ENCODE peak calls at places on chromosome 14, in nine cellular contexts. O is left lung; T is AG04450; I is Caco-2; D is psoas muscle; L is HCT116; Y is CD8-positive, alpha-beta T cell; X is ovary; J is colonic mucosa. G is an unnamed sample. For H3K27me3, the result is how much of the 10 kb centered on the place peaks cover.

GRCh38 chr14:31440280-31440679 is 17.0 kb downstream of the DTD2 start:
- DNase-seq in J (no peak), X (no peak), Y (no peak), D (no peak), T (no peak), O (no peak), I (no peak), L (no peak), G (no peak)

GRCh38 chr14:28406181-28406580 is 360.4 kb upstream of the FOXG1 start:
- DNase-seq in D (no peak), O (no peak), X (no peak), T (no peak), J (no peak), L (no peak), Y (no peak), I (no peak), G (no peak)

GRCh38 chr14:88681755-88682494 is 110.8 kb downstream of the EML5 start:
- DNase-seq in J (no peak), D (no peak), Y (no peak), L (no peak), X (no peak), I (no peak), O (no peak), T (no peak), G (no peak)

GRCh38 chr14:91609183-91609582 is 99.1 kb upstream of the PPP4R3A start:
- DNase-seq in X (no peak), D (no peak), I (no peak), T (no peak), J (no peak), L (no peak), Y (no peak), O (no peak), G (no peak)

GRCh38 chr14:80095623-80096022 is 115.7 kb downstream of the DIO2 start:
- DNase-seq in T (peak), D (no peak), J (no peak), I (no peak), O (no peak), Y (no peak), L (no peak), X (no peak), G (peak)

GRCh38 chr14:105439710-105440553 is 20.3 kb downstream of the MTA1 start:
- DNase-seq in J (no peak), X (no peak), L (no peak), I (no peak), O (peak), D (peak), T (no peak), Y (no peak), G (no peak)

GRCh38 chr14:38233218-38233617 is 22.7 kb downstream of the CLEC14A start:
- DNase-seq in J (no peak), Y (no peak), T (no peak), L (no peak), I (no peak), X (no peak), O (no peak), D (no peak), G (no peak)

GRCh38 chr14:37051153-37051552 is 121.3 kb downstream of the SLC25A21 start:
- DNase-seq in L (no peak), X (no peak), Y (no peak), J (no peak), D (no peak), O (no peak), I (no peak), T (no peak), G (no peak)

GRCh38 chr14:24774167-24774915 is 140.4 kb upstream of the GZMB start:
- DNase-seq in X (no peak), T (no peak), D (no peak), L (no peak), Y (no peak), I (no peak), J (no peak), O (no peak), G (no peak)

GRCh38 chr14:67577909-67578749 is 21.9 kb downstream of the PIGH start:
- DNase-seq in X (no peak), J (no peak), Y (no peak), T (no peak), L (no peak), O (no peak), D (no peak), I (no peak), G (no peak)

GRCh38 chr14:22848391-22849164 is 12.2 kb downstream of the MMP14 start:
- DNase-seq in Y (no peak), O (peak), T (peak), D (peak), I (no peak), L (no peak), J (peak), X (peak), G (peak)

GRCh38 chr14:99282261-99283050 is 10.5 kb upstream of the BCL11B start:
- DNase-seq in L (no peak), J (no peak), X (no peak), D (no peak), O (peak), Y (no peak), T (no peak), I (no peak), G (no peak)

GRCh38 chr14:105890474-105891220 is 364.3 kb downstream of the TMEM121 start:
- DNase-seq in X (peak), T (no peak), I (no peak), L (no peak), D (no peak), Y (no peak), O (peak), J (no peak), G (no peak)

GRCh38 chr14:23613242-23614070 is 22.7 kb upstream of the DHRS2 start:
- DNase-seq in I (no peak), J (peak), L (no peak), O (no peak), X (no peak), D (no peak), T (no peak), Y (no peak), G (no peak)

GRCh38 chr14:52269100-52269499 is 1.6 kb downstream of the PTGDR start:
- DNase-seq in L (no peak), Y (no peak), T (no peak), O (no peak), I (no peak), X (no peak), J (peak), D (no peak), G (no peak)

GRCh38 chr14:68860771-68861170 is 67.9 kb upstream of the ZFP36L1 start:
- DNase-seq in J (no peak), T (no peak), I (no peak), Y (no peak), O (no peak), X (no peak), D (no peak), L (no peak), G (no peak)

GRCh38 chr14:63713058-63713457 is 14.8 kb downstream of the SGPP1 start:
- DNase-seq in L (no peak), I (no peak), O (no peak), Y (no peak), T (no peak), J (no peak), D (no peak), X (no peak), G (no peak)

GRCh38 chr14:93797536-93797935 is 9.3 kb upstream of the PRIMA1 start:
- DNase-seq in O (no peak), T (no peak), X (no peak), L (no peak), Y (no peak), I (no peak), J (no peak), D (no peak), G (no peak)

GRCh38 chr14:60241091-60241490 is 7.9 kb upstream of the PPM1A start:
- DNase-seq in I (no peak), O (no peak), Y (no peak), L (no peak), J (no peak), T (no peak), X (no peak), D (no peak), G (no peak)

GRCh38 chr14:68977137-68977740 is 1.9 kb downstream of the ACTN1 start:
- DNase-seq in T (no peak), X (peak), J (no peak), O (no peak), D (no peak), L (no peak), I (no peak), Y (no peak), G (peak)

DNA sequence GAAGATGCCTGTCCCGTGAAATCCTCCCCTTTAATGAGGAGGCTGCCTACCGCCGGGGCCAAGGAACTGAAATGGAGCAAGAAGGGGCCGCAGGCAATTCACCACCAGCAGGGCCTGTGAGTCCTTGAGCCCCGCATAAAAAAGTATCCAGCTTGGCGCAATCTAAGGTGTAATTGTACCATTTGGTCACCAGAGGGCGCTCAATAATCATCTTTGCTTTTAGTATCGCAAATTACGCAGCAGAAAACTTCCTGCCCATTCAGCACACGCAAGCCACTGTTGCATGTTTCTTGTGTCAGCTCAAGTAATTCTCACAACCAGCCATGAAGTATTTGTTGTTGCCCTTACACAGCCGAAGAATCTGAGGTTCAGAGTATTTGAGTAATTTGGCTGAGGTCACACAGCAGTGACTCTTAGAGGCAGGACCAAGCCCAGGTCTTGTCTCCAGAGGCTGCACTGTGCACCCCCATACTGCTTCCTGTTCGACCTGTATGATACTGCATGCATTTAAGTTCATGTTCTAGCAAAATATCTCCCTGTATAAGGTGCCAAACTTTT is 54.1 kb upstream of the PPP2R5C start:
- DNase-seq in D (no peak), L (peak), T (peak), O (no peak), I (peak), Y (peak), J (peak), X (peak), G (no peak)
- H3K4me3 ChIP-seq in D (peak), L (no peak), T (no peak), O (no peak), I (no peak), Y (no peak), J (no peak), X (no peak), G (no peak)

GRCh38 chr14:47674148-47674545 is 1.3 kb downstream of the MDGA2 start:
- DNase-seq in T (no peak), L (no peak), Y (no peak), J (no peak), X (no peak), O (peak), I (no peak), D (no peak), G (no peak)

GRCh38 chr14:47675239-47675488 is 241 bp downstream of the MDGA2 start:
- DNase-seq in T (no peak), J (no peak), I (no peak), L (no peak), O (no peak), D (no peak), Y (no peak), X (no peak), G (no peak)

GRCh38 chr14:47676301-47676617 is 854 bp upstream of the MDGA2 start:
- DNase-seq in O (no peak), D (no peak), T (no peak), L (no peak), Y (no peak), I (no peak), X (no peak), J (no peak), G (no peak)

GRCh38 chr14:47674546-47675238 is 713 bp downstream of the MDGA2 start:
- DNase-seq in T (no peak), I (no peak), L (no peak), X (no peak), J (no peak), D (peak), O (peak), Y (no peak), G (no peak)

DNA sequence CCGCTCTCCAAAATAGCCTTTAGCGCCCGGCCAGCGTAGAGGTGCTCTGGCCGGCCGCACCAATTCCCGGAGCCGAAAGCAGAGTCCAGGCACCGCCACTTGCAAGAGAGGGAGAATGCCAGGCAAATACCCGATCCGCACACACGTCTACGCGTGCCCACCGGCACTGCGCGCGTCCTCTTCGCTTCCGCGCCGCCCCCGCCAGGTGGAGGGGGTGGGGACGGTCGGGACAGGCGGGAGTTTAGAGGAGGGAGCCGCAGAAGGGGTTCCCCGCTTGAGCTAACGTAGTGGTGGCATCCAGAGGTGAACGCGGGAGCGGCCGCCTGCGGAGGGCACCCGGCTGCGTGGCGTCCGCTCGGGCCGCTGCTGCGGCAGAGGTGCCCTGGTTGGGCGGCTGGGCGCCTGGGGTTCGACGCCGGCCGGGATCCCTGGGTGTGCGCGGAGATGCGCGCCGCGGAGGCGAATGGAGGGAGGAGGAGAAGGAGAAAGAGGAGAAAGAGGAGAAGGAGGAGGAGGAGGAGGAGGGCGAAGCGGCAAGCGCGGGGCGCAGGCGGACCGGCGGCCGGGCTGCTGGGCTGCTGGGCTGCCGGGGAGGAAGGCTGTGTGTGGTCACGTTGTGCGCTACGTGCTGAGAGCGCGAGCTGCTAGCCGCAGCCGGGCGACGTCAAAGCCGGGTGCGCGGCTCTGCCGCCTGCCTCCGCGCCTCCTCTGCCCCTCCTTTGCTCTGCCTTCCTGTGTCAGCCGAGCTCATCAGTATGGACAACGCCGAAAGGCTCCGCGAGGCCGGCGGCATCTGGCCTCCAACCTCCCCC is at the start of gene MDGA2:
- DNase-seq in J (no peak), T (no peak), X (peak), I (no peak), L (no peak), O (peak), D (peak), Y (no peak), G (no peak)
- H3K27me3 ChIP-seq in J (under half), T (under half), X (under half), I (under half), L (under half), O (half or more), D (under half), Y (under half), G (under half)

GRCh38 chr14:55136241-55136640 is 7.2 kb downstream of the LGALS3 start:
- DNase-seq in X (no peak), J (no peak), I (no peak), O (no peak), D (no peak), L (no peak), T (no peak), Y (no peak), G (no peak)

GRCh38 chr14:55136868-55137785 is 8.1 kb downstream of the LGALS3 start:
- DNase-seq in X (peak), L (no peak), O (no peak), J (peak), T (peak), D (peak), Y (no peak), I (no peak), G (peak)

GRCh38 chr14:55130194-55130550 is 1.1 kb downstream of the LGALS3 start:
- DNase-seq in I (peak), D (no peak), J (no peak), L (no peak), X (no peak), Y (no peak), O (no peak), T (no peak), G (no peak)

GRCh38 chr14:55131782-55132181 is 2.7 kb downstream of the LGALS3 start:
- DNase-seq in L (no peak), I (no peak), O (no peak), Y (no peak), X (no peak), T (no peak), J (peak), D (no peak), G (no peak)

GRCh38 chr14:55133416-55133815 is 4.4 kb downstream of the LGALS3 start:
- DNase-seq in J (no peak), Y (no peak), I (peak), O (no peak), D (no peak), T (no peak), L (peak), X (no peak), G (no peak)
- TF ChIP-seq CTCF in J (no peak), Y (no peak), I (peak), O (no peak), D (peak), T (peak), L (peak), X (peak), G (peak)

GRCh38 chr14:50668852-50669194 is 717 bp upstream of the SAV1 start:
- DNase-seq in I (no peak), L (no peak), J (no peak), Y (no peak), X (no peak), O (no peak), D (no peak), T (no peak), G (no peak)
- H3K4me3 ChIP-seq in I (peak), L (peak), J (peak), Y (peak), X (peak), O (peak), D (peak), T (peak), G (peak)

GRCh38 chr14:75208843-75209242 is 32.4 kb upstream of the TMED10 start:
- DNase-seq in Y (no peak), O (no peak), D (no peak), J (no peak), T (no peak), X (no peak), I (no peak), L (no peak), G (no peak)
- H3K27me3 ChIP-seq in Y (under half), O (under half), D (under half), J (under half), T (under half), X (under half), I (under half), L (under half), G (under half)

DNA sequence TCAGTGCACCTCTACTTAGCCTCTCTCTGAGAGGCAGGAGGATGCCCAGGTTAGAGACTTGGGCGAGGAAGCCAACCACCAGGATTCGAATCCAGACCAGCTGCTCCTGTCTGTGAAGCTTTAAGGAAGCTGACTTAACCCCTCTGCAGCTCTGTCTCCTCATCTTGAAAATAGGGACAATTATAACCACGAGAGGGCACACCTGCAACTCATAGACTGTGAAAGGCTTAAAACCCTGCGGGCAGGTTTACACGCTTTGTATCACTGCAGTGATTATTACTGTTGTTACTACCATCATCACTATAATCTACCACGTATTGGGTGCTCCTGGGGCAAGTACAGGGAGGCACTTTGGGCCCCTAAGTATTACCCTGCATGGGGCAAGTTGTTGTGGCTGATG is 379.8 kb downstream of the VRK1 start:
- DNase-seq in L (peak), D (no peak), Y (peak), I (peak), O (no peak), J (no peak), T (no peak), X (no peak), G (no peak)
- TF ChIP-seq CTCF in L (peak), D (no peak), Y (peak), I (peak), O (no peak), J (no peak), T (no peak), X (no peak), G (no peak)

DNA sequence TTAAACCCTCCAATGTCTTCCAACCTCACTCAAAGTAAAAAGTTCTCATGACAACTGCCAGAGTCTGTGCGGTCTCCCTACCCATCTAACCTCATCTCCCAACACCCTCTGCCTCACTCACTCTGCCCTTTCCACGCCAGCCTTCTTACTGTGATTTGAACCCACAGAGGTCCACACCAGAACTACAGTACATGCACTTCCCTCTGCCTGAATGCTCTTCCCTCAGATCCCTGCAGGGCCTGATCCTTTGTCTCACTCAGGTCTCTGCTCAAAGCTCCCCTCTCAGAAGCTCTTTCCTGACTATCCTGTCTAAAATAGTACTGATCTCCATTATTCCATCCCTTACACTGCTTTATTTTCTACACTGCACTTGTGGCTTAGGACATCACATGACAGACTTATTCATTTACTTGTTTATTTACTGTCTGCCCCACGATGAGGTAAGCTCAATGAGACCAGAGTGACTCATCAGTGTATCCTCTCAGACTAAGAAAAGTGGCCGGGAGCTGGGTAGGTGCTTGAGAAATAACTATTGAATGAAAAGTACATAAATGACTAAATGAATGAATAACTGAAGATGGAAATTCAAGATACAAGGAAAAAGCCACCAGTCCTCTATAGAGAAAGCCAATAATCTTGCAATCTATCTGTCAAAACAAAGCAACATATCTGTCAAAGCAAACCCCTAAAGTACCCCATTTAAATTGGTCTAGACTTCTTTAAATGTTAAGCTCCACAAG is 17.1 kb downstream of the POMT2 start:
- DNase-seq in I (no peak), X (no peak), T (peak), J (no peak), Y (no peak), L (peak), D (no peak), O (no peak), G (peak)
- H3K4me3 ChIP-seq in I (no peak), X (no peak), T (no peak), J (no peak), Y (no peak), L (no peak), D (peak), O (no peak), G (no peak)